ENCODE peak calls at places on chromosome 19, in four cellular contexts. K is stomach, X is A549, B is H54. Q is an unnamed sample.

GRCh38 chr19:49848938-49849337 is 2.0 kb upstream of the PTOV1 start:
- DNase-seq in K (no peak), B (no peak), X (no peak), Q (no peak)

GRCh38 chr19:45117167-45117594 is 24.2 kb downstream of the PPP1R37 start:
- DNase-seq in X (no peak), K (no peak), B (no peak), Q (peak)

GRCh38 chr19:44845612-44846454 is at the start of gene NECTIN2:
- DNase-seq in B (peak), X (peak), K (peak), Q (peak)

GRCh38 chr19:45484273-45484945 is 12.4 kb downstream of the RTN2 start:
- DNase-seq in B (no peak), K (no peak), X (no peak), Q (no peak)

GRCh38 chr19:18745012-18745735 is 45.9 kb downstream of the COMP start:
- DNase-seq in K (no peak), X (no peak), B (no peak), Q (no peak)

GRCh38 chr19:15721208-15721607 is 6.6 kb upstream of the OR10H2 start:
- DNase-seq in X (no peak), B (no peak), K (no peak), Q (no peak)

GRCh38 chr19:38655148-38655824 is 7.8 kb downstream of the ACTN4 start:
- DNase-seq in K (no peak), B (no peak), X (no peak), Q (no peak)

GRCh38 chr19:51341976-51342580 is at the start of gene VSIG10L:
- DNase-seq in K (no peak), B (no peak), X (no peak), Q (no peak)

GRCh38 chr19:30651066-30651465 is 278.9 kb downstream of the ZNF536 start:
- DNase-seq in X (no peak), B (no peak), K (no peak), Q (no peak)

GRCh38 chr19:32581704-32582164 is 744 bp downstream of the PDCD5 start:
- DNase-seq in B (peak), X (peak), K (no peak), Q (peak)

GRCh38 chr19:11025997-11026396 is 63.3 kb upstream of the LDLR start:
- DNase-seq in B (no peak), K (no peak), X (no peak), Q (no peak)

GRCh38 chr19:5171711-5172110 is 168.9 kb downstream of the PTPRS start:
- DNase-seq in K (no peak), B (no peak), X (peak), Q (no peak)

GRCh38 chr19:42242512-42243409 is at the start of gene GSK3A:
- DNase-seq in K (peak), X (peak), B (peak), Q (peak)

GRCh38 chr19:42246143-42246868 is 3.9 kb upstream of the GSK3A start:
- DNase-seq in B (peak), X (peak), K (peak), Q (no peak)

GRCh38 chr19:42246869-42247630 is 4.6 kb upstream of the GSK3A start:
- DNase-seq in K (no peak), X (peak), B (no peak), Q (peak)

GRCh38 chr19:42242071-42242511 is 311 bp downstream of the GSK3A start:
- DNase-seq in K (no peak), B (no peak), X (no peak), Q (peak)

DNA sequence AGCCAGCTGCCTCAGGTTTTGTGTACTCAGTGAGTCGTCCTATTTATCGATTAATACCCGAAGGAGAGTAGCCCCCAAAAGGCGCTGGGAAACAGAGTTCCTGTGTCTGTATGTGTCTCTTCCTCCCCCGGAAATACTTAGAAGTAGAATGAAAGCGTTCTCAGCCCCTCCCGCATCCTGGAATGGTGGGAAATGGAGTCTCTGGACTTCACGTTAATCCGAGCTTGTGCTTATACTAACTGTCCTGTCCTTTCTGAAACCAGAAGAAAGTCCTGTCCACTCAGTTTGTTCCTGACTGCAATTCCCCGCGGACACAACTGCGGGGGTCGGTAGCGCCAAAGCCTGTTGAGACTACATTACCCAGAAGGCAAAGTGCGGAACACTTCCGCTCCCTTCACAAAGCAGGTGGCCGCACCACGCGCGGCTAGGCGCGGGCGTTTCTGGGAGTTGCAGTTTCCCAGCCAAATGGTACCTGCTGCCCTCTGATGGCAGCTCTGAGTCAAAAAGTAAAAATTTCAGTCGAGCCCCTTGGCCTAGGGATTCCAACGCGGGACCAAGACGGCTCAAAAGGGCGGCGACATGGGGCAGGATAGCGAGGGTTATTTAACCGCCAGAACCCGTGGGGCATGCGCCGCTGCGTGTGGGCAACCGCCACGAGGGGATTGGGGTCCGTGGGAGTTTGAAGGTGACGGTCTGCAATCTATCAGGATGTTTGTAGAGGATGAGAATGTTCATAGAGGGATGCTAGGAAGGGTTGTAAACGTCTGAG is 2.2 kb upstream of the GSK3A start:
- DNase-seq in X (peak), K (peak), B (peak), Q (peak)
- TF ChIP-seq POLR2A in X (peak), K (no peak), B (no peak), Q (peak)

DNA sequence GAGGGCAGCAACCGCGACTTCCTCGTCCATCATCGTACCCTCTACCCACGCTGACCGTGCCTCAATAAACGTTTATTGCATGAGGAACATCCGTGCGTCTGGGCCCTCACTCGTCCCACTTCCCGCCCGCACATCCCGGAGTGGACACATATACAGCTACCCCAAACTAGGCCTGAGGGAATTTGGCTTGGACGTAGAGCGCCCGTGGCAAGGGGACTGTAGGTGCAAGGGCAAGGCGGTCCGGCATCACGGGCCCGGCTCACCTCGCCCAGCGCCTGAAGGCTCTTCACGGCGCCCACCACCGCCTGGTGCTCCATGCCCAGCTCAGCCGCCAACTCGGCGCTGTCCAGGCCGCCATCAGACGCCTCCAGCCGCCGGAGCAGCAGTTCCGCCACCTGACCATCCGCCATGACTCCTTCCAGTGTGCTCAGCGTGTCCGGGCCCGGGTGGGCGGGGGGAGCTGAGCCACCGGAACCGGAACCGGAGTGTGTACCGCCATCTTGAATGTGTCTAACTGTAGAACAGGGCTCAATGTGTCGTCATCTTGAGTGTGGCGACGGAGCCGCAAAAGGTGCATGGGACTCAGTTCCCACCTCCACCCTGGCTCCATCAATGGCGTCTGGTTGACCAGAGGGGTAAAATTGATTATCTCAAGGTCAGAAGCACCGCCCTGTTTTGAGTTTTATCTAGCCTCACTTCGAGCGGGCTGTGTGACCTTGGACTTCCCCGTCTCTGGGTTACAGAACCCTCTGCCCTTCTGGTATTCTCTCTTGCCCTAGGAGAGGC is at the start of gene FARSA:
- DNase-seq in K (peak), B (peak), X (peak), Q (peak)
- TF ChIP-seq POLR2A in K (no peak), B (peak), X (peak), Q (peak)

GRCh38 chr19:6588508-6589345 is 2.2 kb downstream of the CD70 start:
- DNase-seq in K (no peak), X (no peak), B (no peak), Q (no peak)

GRCh38 chr19:6587093-6587820 is 3.7 kb downstream of the CD70 start:
- DNase-seq in B (no peak), K (no peak), X (no peak), Q (no peak)

GRCh38 chr19:6587998-6588507 is 2.9 kb downstream of the CD70 start:
- DNase-seq in K (no peak), X (no peak), B (no peak), Q (no peak)

GRCh38 chr19:6590458-6591319 is at the start of gene CD70:
- DNase-seq in K (no peak), B (peak), X (peak), Q (no peak)

GRCh38 chr19:6589711-6590457 is 1.1 kb downstream of the CD70 start:
- DNase-seq in B (no peak), X (no peak), K (no peak), Q (no peak)
- TF ChIP-seq POLR2A in B (no peak), X (no peak), K (no peak), Q (no peak)

GRCh38 chr19:19900574-19901444 is at the start of gene ZNF93:
- DNase-seq in B (peak), K (peak), X (no peak), Q (peak)
- TF ChIP-seq POLR2A in B (peak), K (no peak), X (no peak), Q (no peak)

DNA sequence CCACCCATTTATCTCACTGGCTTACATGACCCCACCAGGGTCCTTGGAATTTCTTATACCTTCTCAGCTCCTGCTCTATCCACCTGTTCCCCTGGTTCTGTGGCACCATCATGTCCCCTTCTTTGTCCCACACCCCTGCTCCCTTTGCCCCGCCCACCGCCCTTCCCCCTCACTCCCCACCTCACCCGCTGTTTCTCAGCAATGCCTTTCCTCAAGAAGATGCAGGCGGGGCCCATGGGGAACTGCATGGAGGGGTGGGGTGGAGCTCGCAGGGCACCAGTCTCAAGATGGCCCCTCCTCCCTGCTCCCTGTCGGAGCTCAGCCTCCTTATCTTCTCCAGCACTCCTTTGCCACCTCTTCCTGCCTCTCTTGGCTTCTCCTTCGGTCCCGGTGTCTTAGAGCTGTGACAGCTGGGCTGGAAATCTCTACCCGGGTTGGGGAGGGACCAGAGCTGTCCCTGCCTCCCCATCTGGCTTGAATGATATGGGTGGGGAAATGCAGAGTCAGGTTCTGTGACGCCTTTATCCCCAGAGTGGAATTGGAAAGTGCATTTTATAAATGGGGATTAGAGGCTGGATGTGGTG is at the start of gene CABP5:
- DNase-seq in X (no peak), K (no peak), B (no peak), Q (no peak)
- TF ChIP-seq POLR2A in X (no peak), K (no peak), B (no peak), Q (no peak)

GRCh38 chr19:42199440-42200115 is 17.9 kb downstream of the DEDD2 start:
- DNase-seq in X (no peak), B (no peak), K (peak), Q (peak)
- TF ChIP-seq POLR2A in X (no peak), B (no peak), K (no peak), Q (no peak)

GRCh38 chr19:41327499-41328156 is 17.7 kb downstream of the CCDC97 start:
- DNase-seq in X (peak), B (peak), K (peak), Q (peak)
- TF ChIP-seq POLR2A in X (no peak), B (no peak), K (no peak), Q (peak)

GRCh38 chr19:20969498-20969897 is 46.4 kb downstream of the ZNF85 start:
- DNase-seq in X (no peak), B (no peak), K (no peak), Q (no peak)
- TF ChIP-seq POLR2A in X (no peak), B (no peak), K (no peak), Q (no peak)

DNA sequence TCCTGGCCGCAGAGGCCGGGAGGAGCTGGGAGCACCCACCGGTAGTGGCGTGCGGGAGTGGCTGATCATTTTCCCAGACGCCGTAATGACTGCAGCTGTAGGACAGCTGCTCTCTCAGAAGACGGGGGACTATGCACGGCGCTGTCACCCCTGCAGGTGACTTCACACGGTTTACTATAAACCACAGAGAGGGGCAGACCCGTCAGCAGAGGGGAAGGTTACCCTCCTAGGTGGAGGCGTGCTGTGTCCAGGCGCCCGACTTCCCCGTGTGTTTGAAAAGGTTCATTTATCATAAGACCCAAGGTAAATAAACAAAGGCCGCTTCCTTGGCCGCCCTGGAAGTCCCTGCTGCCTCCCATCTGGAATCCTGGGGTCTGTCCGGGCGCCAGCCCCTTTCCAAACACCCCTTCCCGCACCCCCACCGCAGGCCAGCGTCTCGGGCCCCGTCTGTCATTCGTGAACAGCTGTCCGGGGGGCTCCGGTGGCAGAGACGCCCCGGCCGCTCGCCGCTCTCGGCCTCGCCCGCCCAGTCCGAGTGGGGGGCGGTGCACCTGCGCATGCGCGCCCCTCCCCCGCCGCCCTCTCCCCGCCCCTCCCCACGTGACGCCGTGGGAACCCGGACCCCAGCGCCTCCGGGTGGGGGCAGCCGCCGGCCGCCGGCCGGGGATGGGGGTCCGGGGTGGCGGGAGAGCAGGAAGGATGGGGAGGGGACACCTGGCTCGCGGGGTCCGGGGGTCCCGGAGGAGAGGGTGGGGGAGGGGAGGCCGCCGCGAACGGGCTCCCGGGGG is 915 bp downstream of the SHC2 start:
- DNase-seq in X (peak), B (peak), K (peak), Q (no peak)
- TF ChIP-seq POLR2A in X (no peak), B (peak), K (no peak), Q (no peak)